ENCODE peak calls at places on chromosomes 7 and 10, in eight cellular contexts. S is sigmoid colon, A is SK-N-SH, E is GM12878, Z is A549, L is suprapubic skin, W is transverse colon, V is K562. N is an unnamed sample. For H3K9me3, the result is how much of the 10 kb centered on the place peaks cover.

GRCh38 chr7:86598721-86599120 is 45.0 kb upstream of the GRM3 start:
- DNase-seq in L (no peak), S (no peak), W (no peak), Z (no peak), A (no peak), V (no peak), E (no peak), N (no peak)

GRCh38 chr7:47988496-47989386 is 9.3 kb upstream of the HUS1 start:
- DNase-seq in Z (peak), S (no peak), W (no peak), A (peak), V (no peak), L (no peak), E (no peak), N (no peak)

GRCh38 chr7:11667071-11667809 is 164.8 kb downstream of the THSD7A start:
- DNase-seq in L (no peak), S (no peak), W (no peak), E (no peak), A (no peak), V (no peak), Z (no peak), N (no peak)

GRCh38 chr7:135763261-135763660 is 14.6 kb upstream of the FAM180A start:
- DNase-seq in A (no peak), L (no peak), E (no peak), S (no peak), V (no peak), Z (no peak), W (no peak), N (no peak)

GRCh38 chr10:27678166-27678565 is 67.5 kb downstream of the MKX start:
- DNase-seq in Z (no peak), V (no peak), L (no peak), A (no peak), E (no peak), S (no peak), W (no peak), N (no peak)

GRCh38 chr7:18356195-18356645 is 139.3 kb upstream of the HDAC9 start:
- DNase-seq in Z (peak), S (no peak), W (no peak), A (peak), V (peak), E (no peak), L (no peak), N (no peak)

GRCh38 chr10:126060232-126060935 is 164.0 kb downstream of the FANK1 start:
- DNase-seq in V (no peak), S (no peak), Z (peak), E (no peak), W (no peak), A (no peak), L (no peak), N (no peak)

GRCh38 chr10:73209705-73210104 is 37.4 kb downstream of the DNAJC9 start:
- DNase-seq in S (no peak), Z (no peak), L (no peak), V (no peak), W (no peak), E (no peak), A (no peak), N (no peak)

GRCh38 chr7:27515933-27516332 is 146.8 kb downstream of the HIBADH start:
- DNase-seq in L (no peak), S (no peak), E (no peak), V (no peak), A (no peak), Z (no peak), W (no peak), N (no peak)

GRCh38 chr7:10537764-10538163 is 435.9 kb upstream of the PHF14 start:
- DNase-seq in A (no peak), L (no peak), V (no peak), E (no peak), Z (no peak), W (no peak), S (no peak), N (no peak)

GRCh38 chr10:130767116-130767730 is 544.3 kb downstream of the TCERG1L start:
- DNase-seq in L (peak), S (peak), Z (no peak), V (no peak), W (no peak), E (no peak), A (no peak), N (no peak)

GRCh38 chr7:36440880-36441279 is 51.2 kb downstream of the ANLN start:
- DNase-seq in V (no peak), Z (peak), W (no peak), L (no peak), A (peak), E (no peak), S (no peak), N (no peak)

GRCh38 chr10:58695022-58695421 is 182.3 kb downstream of the BICC1 start:
- DNase-seq in E (no peak), S (no peak), W (no peak), V (no peak), L (no peak), A (no peak), Z (no peak), N (no peak)

GRCh38 chr7:120588411-120588810 is 269.5 kb downstream of the TSPAN12 start:
- DNase-seq in W (no peak), S (no peak), L (no peak), A (no peak), V (no peak), Z (no peak), E (no peak), N (no peak)

GRCh38 chr7:112437038-112437437 is 13.2 kb upstream of the IFRD1 start:
- DNase-seq in L (no peak), A (no peak), W (no peak), E (no peak), V (no peak), S (no peak), Z (no peak), N (no peak)

GRCh38 chr7:134704827-134705226 is 58.2 kb downstream of the BPGM start:
- DNase-seq in E (no peak), Z (no peak), L (no peak), S (no peak), A (no peak), V (no peak), W (no peak), N (no peak)

GRCh38 chr10:73590881-73591577 is at the start of gene USP54:
- DNase-seq in E (no peak), V (peak), Z (no peak), L (no peak), A (no peak), S (no peak), W (no peak), N (no peak)

GRCh38 chr10:100739516-100740368 is 5.6 kb upstream of the PAX2 start:
- DNase-seq in A (peak), Z (peak), V (no peak), E (no peak), W (no peak), L (no peak), S (peak), N (no peak)

GRCh38 chr7:113389247-113389646 is 270.9 kb upstream of the SMIM30 start:
- DNase-seq in S (no peak), W (no peak), L (no peak), V (no peak), Z (no peak), A (no peak), E (no peak), N (no peak)

GRCh38 chr10:94627511-94627910 is 56.0 kb upstream of the CYP2C18 start:
- DNase-seq in L (no peak), E (no peak), Z (no peak), S (no peak), A (no peak), V (no peak), W (no peak), N (no peak)

GRCh38 chr10:94622666-94623205 is 60.8 kb upstream of the CYP2C18 start:
- DNase-seq in W (no peak), L (no peak), A (no peak), Z (no peak), S (no peak), E (no peak), V (no peak), N (no peak)

GRCh38 chr10:94630017-94630688 is 53.4 kb upstream of the CYP2C18 start:
- DNase-seq in L (no peak), V (peak), E (no peak), A (peak), W (no peak), S (no peak), Z (peak), N (no peak)

GRCh38 chr10:94623572-94623971 is 60.0 kb upstream of the CYP2C18 start:
- DNase-seq in E (no peak), W (no peak), S (no peak), A (no peak), Z (no peak), L (no peak), V (no peak), N (no peak)

GRCh38 chr10:94626476-94626875 is 57.1 kb upstream of the CYP2C18 start:
- DNase-seq in S (no peak), A (no peak), L (no peak), V (no peak), E (no peak), W (no peak), Z (no peak), N (no peak)
- H3K9me3 ChIP-seq in S (under half), A (under half), L (under half), V (under half), E (under half), W (under half), Z (under half), N (under half)

GRCh38 chr10:49071221-49071761 is 44.0 kb downstream of the VSTM4 start:
- DNase-seq in Z (no peak), V (no peak), L (no peak), W (no peak), A (no peak), S (no peak), E (no peak), N (no peak)
- TF ChIP-seq EP300 in Z (no peak), V (no peak), L (no peak), W (no peak), A (no peak), S (no peak), E (no peak), N (no peak)

GRCh38 chr7:63093481-63093880 is 905.2 kb upstream of the ZNF722 start:
- DNase-seq in Z (no peak), V (no peak), L (no peak), S (no peak), W (no peak), A (no peak), E (no peak), N (no peak)

GRCh38 chr7:63092951-63093350 is 905.7 kb upstream of the ZNF722 start:
- DNase-seq in V (no peak), L (no peak), E (no peak), W (no peak), A (no peak), Z (no peak), S (no peak), N (no peak)

DNA sequence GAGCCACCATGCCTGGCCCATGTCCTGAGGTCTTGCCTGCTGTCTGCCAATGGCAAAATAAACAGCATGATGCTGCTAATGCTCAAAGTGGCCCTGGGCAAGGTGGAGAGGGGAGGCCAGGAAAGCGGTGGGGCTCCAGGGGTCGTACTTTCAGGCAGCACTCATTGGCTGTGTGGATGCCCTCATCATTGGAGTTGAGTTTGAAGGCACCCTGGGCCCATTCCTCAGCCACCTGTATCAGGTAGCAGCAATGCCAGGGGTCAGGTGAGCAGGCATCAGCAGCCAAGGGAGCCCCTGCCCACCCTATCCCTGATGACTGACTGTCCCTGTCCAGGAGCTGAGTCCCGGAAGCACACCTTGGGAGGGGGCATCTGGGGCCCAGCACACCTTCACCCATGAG is 902.5 kb upstream of the ZNF722 start:
- DNase-seq in V (no peak), W (no peak), L (no peak), E (no peak), A (no peak), Z (no peak), S (no peak), N (no peak)
- H3K9me3 ChIP-seq in V (under half), W (under half), L (under half), E (under half), A (under half), Z (under half), S (under half), N (under half)

GRCh38 chr10:119120413-119120867 is 16.5 kb downstream of the DENND10 start:
- DNase-seq in L (no peak), E (peak), A (no peak), Z (no peak), S (peak), W (no peak), V (no peak), N (no peak)
- TF ChIP-seq EP300 in L (no peak), E (peak), A (no peak), Z (no peak), S (no peak), W (no peak), V (no peak), N (no peak)

GRCh38 chr7:157561816-157562410 is 225.1 kb downstream of the DNAJB6 start:
- DNase-seq in V (no peak), W (no peak), S (peak), L (no peak), E (no peak), A (no peak), Z (no peak), N (no peak)
- H3K9me3 ChIP-seq in V (under half), W (under half), S (under half), L (under half), E (under half), A (under half), Z (under half), N (under half)

DNA sequence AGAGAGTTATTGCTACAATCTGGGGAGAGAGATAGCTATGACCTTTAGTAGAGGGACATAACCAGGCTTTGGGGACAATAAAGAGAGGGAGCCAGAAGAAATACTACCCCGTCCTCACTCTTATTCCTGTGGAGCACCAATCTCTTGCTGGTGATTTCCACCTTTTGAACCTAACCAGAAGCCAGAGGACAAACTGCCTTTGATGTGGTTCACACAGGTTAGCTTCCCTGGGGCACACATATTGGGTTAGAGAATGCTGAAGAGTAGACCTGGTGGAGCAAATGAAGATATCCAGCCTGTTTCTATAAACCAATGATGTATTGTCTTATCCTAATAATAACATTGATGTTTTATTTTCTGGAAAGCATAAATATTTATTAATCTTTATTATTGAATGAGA is 399.3 kb downstream of the HTR7 start:
- DNase-seq in A (no peak), V (no peak), S (no peak), W (no peak), L (no peak), E (no peak), Z (no peak), N (no peak)
- TF ChIP-seq EP300 in A (no peak), V (no peak), S (no peak), W (no peak), L (no peak), E (no peak), Z (no peak), N (no peak)

GRCh38 chr10:128730922-128731321 is 604.7 kb upstream of the MKI67 start:
- DNase-seq in S (no peak), E (no peak), L (no peak), Z (no peak), V (no peak), W (no peak), A (no peak), N (no peak)

GRCh38 chr10:128729910-128730420 is 603.7 kb upstream of the MKI67 start:
- DNase-seq in L (no peak), Z (no peak), V (no peak), E (no peak), W (no peak), A (no peak), S (no peak), N (no peak)

GRCh38 chr10:128723631-128724205 is 597.5 kb upstream of the MKI67 start:
- DNase-seq in W (no peak), E (no peak), A (no peak), Z (no peak), V (no peak), S (no peak), L (no peak), N (no peak)

GRCh38 chr10:128725531-128725930 is 599.3 kb upstream of the MKI67 start:
- DNase-seq in W (no peak), V (no peak), E (no peak), A (no peak), Z (no peak), S (no peak), L (no peak), N (no peak)

DNA sequence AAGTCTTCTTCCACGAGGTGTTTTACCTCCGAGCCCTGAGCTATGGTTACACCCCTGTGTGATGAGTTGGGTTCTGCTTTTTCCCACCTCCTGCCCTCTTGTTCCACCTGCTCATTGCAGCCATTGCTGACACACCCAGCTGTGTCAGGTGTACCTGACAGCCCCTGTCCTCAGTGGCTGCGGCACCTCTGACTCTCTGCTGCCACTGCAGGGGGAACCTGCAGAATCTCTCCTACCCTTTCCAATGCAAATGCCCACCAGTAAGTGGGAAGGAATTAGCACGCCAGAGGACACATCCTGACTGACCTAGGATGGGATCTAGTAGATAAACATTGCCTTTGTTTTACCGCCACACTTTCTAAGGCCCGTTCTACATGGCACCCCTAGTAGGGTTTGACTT is 600.9 kb upstream of the MKI67 start:
- DNase-seq in W (no peak), E (no peak), Z (no peak), L (no peak), S (no peak), V (no peak), A (no peak), N (no peak)
- H3K9me3 ChIP-seq in W (under half), E (under half), Z (under half), L (under half), S (under half), V (under half), A (under half), N (under half)

GRCh38 chr10:132307823-132308587 is at the start of gene STK32C:
- DNase-seq in L (peak), Z (peak), A (peak), V (peak), E (no peak), W (peak), S (peak), N (peak)

GRCh38 chr10:132309466-132309865 is 1.7 kb upstream of the STK32C start:
- DNase-seq in L (peak), A (no peak), Z (no peak), W (no peak), E (no peak), V (no peak), S (peak), N (no peak)

GRCh38 chr10:132306951-132307751 is 599 bp downstream of the STK32C start:
- DNase-seq in V (no peak), A (peak), Z (peak), L (peak), S (peak), E (no peak), W (peak), N (no peak)

GRCh38 chr10:132309879-132310591 is 2.3 kb upstream of the STK32C start:
- DNase-seq in S (peak), V (no peak), Z (no peak), W (no peak), A (no peak), E (no peak), L (peak), N (no peak)

DNA sequence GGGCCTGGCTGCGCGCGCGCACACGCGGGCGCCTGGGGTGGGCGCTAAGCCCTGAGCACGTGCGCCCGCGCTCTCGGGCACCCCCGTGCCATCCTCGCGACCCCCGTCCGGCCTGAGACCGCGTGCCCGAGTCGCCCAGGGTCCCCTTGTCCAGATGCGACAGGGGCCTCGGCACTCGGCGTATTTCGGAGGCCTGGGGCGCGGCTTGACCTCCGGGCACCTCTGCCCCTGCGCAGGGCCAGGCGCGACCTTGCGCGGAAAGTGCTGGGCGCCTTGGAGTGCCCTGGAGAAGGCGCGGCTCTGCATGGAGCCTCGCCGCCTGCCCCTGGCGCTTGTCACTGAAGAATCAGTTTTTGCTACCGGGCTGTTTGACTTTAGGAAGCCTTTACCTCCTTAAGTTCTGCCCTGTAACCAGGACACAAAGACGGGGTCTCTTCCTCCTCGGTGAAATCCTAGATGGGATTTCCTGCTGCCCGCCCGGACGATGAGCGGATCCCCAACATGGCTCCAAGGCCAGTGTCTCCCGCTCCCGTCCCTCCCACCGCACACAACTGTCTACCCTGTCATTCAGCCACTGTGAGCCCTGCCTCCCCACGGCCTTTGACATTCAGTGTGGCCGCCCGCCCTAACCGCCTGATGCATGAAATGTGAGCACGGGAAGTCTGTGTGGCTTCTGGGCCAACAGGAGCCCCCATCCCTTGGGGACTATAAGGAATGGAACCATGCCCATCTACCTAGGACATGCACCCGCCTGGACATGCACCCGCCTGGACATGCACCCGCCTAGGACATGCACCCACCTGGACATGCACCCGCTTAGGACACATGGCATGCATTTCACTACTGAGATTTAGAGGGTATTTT is 1.1 kb upstream of the STK32C start:
- DNase-seq in W (no peak), S (no peak), A (no peak), E (no peak), Z (peak), L (peak), V (peak), N (no peak)
- TF ChIP-seq EP300 in W (no peak), S (no peak), A (no peak), E (no peak), Z (no peak), L (no peak), V (no peak), N (no peak)

GRCh38 chr10:71532878-71533277 is 136.2 kb downstream of the CDH23 start:
- DNase-seq in W (no peak), A (no peak), E (no peak), V (no peak), L (no peak), Z (no peak), S (no peak), N (no peak)
- H3K9me3 ChIP-seq in W (under half), A (under half), E (under half), V (under half), L (under half), Z (under half), S (under half), N (under half)

GRCh38 chr7:132380065-132380464 is 196.2 kb downstream of the PLXNA4 start:
- DNase-seq in V (no peak), W (no peak), E (no peak), A (no peak), S (no peak), Z (no peak), L (peak), N (peak)
- TF ChIP-seq EP300 in V (no peak), W (no peak), E (no peak), A (no peak), S (no peak), Z (no peak), L (no peak), N (peak)